ENCODE peak calls at places on chromosomes 2 and 18, in seven cellular contexts. V, S, T, E, Q, K and W are unnamed samples. For H3K9me3, the result is how much of the 10 kb centered on the place peaks cover.

GRCh38 chr2:218691234-218691633 is 19.3 kb downstream of the STK36 start:
- DNase-seq in S (no peak), E (no peak), T (no peak), K (no peak), V (no peak), Q (no peak), W (no peak)

GRCh38 chr18:78769502-78770113 is 210.0 kb upstream of the SALL3 start:
- DNase-seq in S (no peak), K (peak), V (no peak), T (no peak), Q (no peak), E (no peak), W (no peak)

GRCh38 chr18:3726241-3726951 is 276.4 kb downstream of the TGIF1 start:
- DNase-seq in V (no peak), S (no peak), T (no peak), E (no peak), K (no peak), Q (no peak), W (no peak)

GRCh38 chr18:23487738-23488625 is 15.3 kb upstream of the RMC1 start:
- DNase-seq in S (no peak), Q (no peak), K (peak), T (peak), E (no peak), V (peak), W (peak)

GRCh38 chr2:74457549-74458131 is 598 bp upstream of the WBP1 start:
- DNase-seq in E (no peak), K (peak), S (peak), Q (peak), V (peak), T (peak), W (peak)

GRCh38 chr2:166765141-166765540 is 123.1 kb upstream of the XIRP2 start:
- DNase-seq in T (no peak), K (no peak), Q (no peak), E (no peak), V (no peak), S (peak), W (no peak)

GRCh38 chr2:17573085-17573805 is 32.7 kb downstream of the VSNL1 start:
- DNase-seq in S (peak), Q (no peak), T (no peak), K (no peak), E (no peak), V (peak), W (no peak)

GRCh38 chr2:30649828-30650227 is 157.4 kb downstream of the CAPN13 start:
- DNase-seq in Q (no peak), T (no peak), S (no peak), V (no peak), K (no peak), E (no peak), W (no peak)

GRCh38 chr2:180075763-180076362 is 68.8 kb upstream of the CWC22 start:
- DNase-seq in S (no peak), V (no peak), K (no peak), E (no peak), T (no peak), Q (no peak), W (peak)

GRCh38 chr2:222024934-222025890 is 273.6 kb downstream of the PAX3 start:
- DNase-seq in T (no peak), V (peak), S (peak), E (no peak), K (no peak), Q (no peak), W (no peak)

GRCh38 chr2:9497017-9497416 is 22.7 kb downstream of the IAH1 start:
- DNase-seq in T (no peak), V (no peak), S (no peak), Q (no peak), K (no peak), E (no peak), W (no peak)

GRCh38 chr2:16729335-16729734 is 63.7 kb upstream of the CYRIA start:
- DNase-seq in V (no peak), E (no peak), Q (no peak), T (no peak), S (no peak), K (no peak), W (no peak)

GRCh38 chr2:12486205-12487118 is 230.3 kb upstream of the TRIB2 start:
- DNase-seq in T (no peak), E (no peak), S (no peak), Q (no peak), V (no peak), K (no peak), W (no peak)

GRCh38 chr2:37377187-37377532 is 32.7 kb downstream of the QPCT start:
- DNase-seq in V (peak), T (no peak), Q (no peak), E (no peak), K (no peak), S (peak), W (no peak)

GRCh38 chr2:201136889-201137321 is 20.9 kb downstream of the CFLAR start:
- DNase-seq in S (no peak), T (no peak), E (no peak), Q (no peak), K (no peak), V (no peak), W (no peak)

GRCh38 chr18:50886914-50887313 is 8.0 kb downstream of the ME2 start:
- DNase-seq in E (no peak), V (no peak), Q (no peak), T (no peak), K (no peak), S (no peak), W (no peak)

GRCh38 chr2:234427081-234428058 is 69.5 kb downstream of the ARL4C start:
- DNase-seq in K (no peak), S (peak), Q (no peak), V (peak), E (no peak), T (no peak), W (no peak)

GRCh38 chr2:1780693-1781092 is 36.4 kb upstream of the PXDN start:
- DNase-seq in Q (no peak), E (no peak), V (no peak), S (no peak), K (peak), T (peak), W (no peak)

GRCh38 chr2:16773080-16773713 is 107.6 kb upstream of the CYRIA start:
- DNase-seq in K (peak), Q (peak), T (no peak), E (peak), S (peak), V (peak), W (no peak)

GRCh38 chr18:74213429-74213828 is 65.1 kb downstream of the TIMM21 start:
- DNase-seq in K (no peak), Q (no peak), V (no peak), E (no peak), T (no peak), S (no peak), W (no peak)

GRCh38 chr18:29838556-29838955 is 1204.0 kb downstream of the DSC3 start:
- DNase-seq in S (no peak), T (no peak), Q (no peak), V (no peak), K (no peak), E (no peak), W (no peak)

GRCh38 chr18:36294031-36294430 is 3.5 kb upstream of the FHOD3 start:
- DNase-seq in Q (no peak), E (no peak), S (no peak), T (no peak), V (no peak), K (no peak), W (no peak)

GRCh38 chr2:47653909-47654789 is 128.8 kb upstream of the MSH6 start:
- DNase-seq in T (no peak), V (peak), E (no peak), S (no peak), K (no peak), Q (no peak), W (no peak)

GRCh38 chr2:160257015-160257741 is 57.1 kb upstream of the ITGB6 start:
- DNase-seq in E (no peak), K (no peak), V (no peak), T (no peak), Q (no peak), S (no peak), W (no peak)

GRCh38 chr2:231359484-231359883 is 36.0 kb upstream of the B3GNT7 start:
- DNase-seq in T (peak), Q (no peak), S (no peak), V (no peak), E (no peak), K (no peak), W (no peak)

GRCh38 chr2:39494784-39495251 is 57.7 kb upstream of the MAP4K3 start:
- DNase-seq in T (no peak), V (peak), K (no peak), Q (peak), E (no peak), S (peak), W (peak)

GRCh38 chr2:95310211-95310610 is 13.1 kb downstream of the KCNIP3 start:
- DNase-seq in T (no peak), K (no peak), S (no peak), E (no peak), Q (no peak), V (no peak), W (no peak)

GRCh38 chr2:95312543-95313205 is 15.5 kb downstream of the KCNIP3 start:
- DNase-seq in K (no peak), V (no peak), S (no peak), E (no peak), T (no peak), Q (no peak), W (peak)

GRCh38 chr2:95310651-95311050 is 13.5 kb downstream of the KCNIP3 start:
- DNase-seq in E (no peak), T (no peak), S (no peak), K (no peak), Q (no peak), V (no peak), W (no peak)

GRCh38 chr2:95313296-95314265 is 16.4 kb downstream of the KCNIP3 start:
- DNase-seq in Q (no peak), T (no peak), K (no peak), S (no peak), E (no peak), V (no peak), W (peak)

GRCh38 chr2:95311821-95312542 is 14.8 kb downstream of the KCNIP3 start:
- DNase-seq in V (no peak), K (no peak), Q (no peak), T (no peak), S (no peak), E (no peak), W (peak)
- H3K9me3 ChIP-seq in V (under half), K (under half), Q (under half), T (under half), S (under half), E (under half), W (under half)

GRCh38 chr2:216516730-216517350 is 18.2 kb downstream of the RPL37A start:
- DNase-seq in K (no peak), T (no peak), E (no peak), V (peak), Q (no peak), S (peak), W (no peak)

GRCh38 chr2:216522892-216523502 is 24.4 kb downstream of the RPL37A start:
- DNase-seq in Q (no peak), E (no peak), K (no peak), V (no peak), S (no peak), T (no peak), W (no peak)

GRCh38 chr2:216520156-216520555 is 21.5 kb downstream of the RPL37A start:
- DNase-seq in V (peak), S (no peak), T (no peak), Q (no peak), E (no peak), K (no peak), W (no peak)

GRCh38 chr2:216519154-216519762 is 20.6 kb downstream of the RPL37A start:
- DNase-seq in T (no peak), S (peak), V (peak), Q (peak), K (peak), E (no peak), W (no peak)

DNA sequence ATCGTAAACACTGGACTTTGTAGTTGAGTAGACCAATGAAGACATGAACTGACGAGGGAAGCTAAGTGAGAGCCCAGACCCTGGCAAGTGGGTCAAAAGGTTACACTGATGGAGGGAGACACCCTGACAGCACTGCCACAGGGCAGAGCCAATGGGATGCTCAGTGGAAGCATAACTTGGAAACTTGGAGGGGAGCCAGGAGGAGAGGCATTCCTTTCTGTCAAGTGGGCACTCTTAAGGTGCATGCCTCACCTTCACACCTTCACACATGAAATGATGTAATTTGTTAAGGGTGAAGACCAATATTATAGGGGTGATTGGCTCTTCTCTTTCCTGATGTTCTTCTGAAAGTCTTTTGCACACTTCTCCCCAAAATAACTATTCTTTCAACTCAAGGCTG is 18.8 kb downstream of the RPL37A start:
- DNase-seq in T (no peak), Q (no peak), E (no peak), K (no peak), V (no peak), S (no peak), W (no peak)
- H3K9me3 ChIP-seq in T (under half), Q (under half), E (under half), K (under half), V (under half), S (under half), W (under half)

DNA sequence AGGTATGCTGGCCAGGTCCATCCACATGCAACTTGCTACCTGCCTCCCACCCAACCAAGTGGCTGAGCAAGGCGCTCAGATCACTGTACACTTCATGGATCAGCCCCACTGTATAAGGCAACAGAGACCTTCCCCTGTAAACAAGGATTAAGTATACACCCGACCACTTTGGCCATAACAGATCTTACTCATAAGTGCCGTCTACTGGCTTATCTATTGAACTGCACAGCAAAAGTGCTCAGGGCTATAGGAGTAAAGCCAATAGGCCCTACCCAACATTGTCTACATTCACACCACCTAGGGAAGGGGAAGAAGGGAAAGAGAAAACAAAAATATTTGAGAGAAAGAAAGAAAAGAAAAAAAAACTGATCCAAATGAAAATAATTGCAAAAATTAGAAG is 663.9 kb upstream of the LRRTM1 start:
- DNase-seq in E (no peak), Q (no peak), K (no peak), T (no peak), V (no peak), S (no peak), W (no peak)
- H3K9me3 ChIP-seq in E (under half), Q (half or more), K (under half), T (under half), V (under half), S (half or more), W (half or more)

DNA sequence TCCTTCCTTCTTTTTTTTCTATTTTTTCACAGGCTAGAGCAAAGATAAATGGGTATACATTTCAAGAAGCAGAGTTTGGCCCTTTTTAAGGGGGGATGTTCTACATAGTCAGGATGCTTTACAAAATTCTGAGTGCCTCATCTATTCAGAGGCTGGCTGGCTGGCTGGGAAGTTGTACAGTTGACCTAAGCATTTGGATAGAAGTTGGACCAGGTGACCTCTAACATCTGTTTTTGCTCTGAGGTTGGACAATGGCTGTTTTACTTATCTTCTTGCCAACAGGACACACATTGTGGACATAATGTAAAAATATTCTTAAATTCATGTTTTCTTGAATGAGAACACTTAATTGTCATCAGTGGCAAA is 205.4 kb downstream of the PTPRM start:
- DNase-seq in T (no peak), V (no peak), Q (no peak), E (no peak), S (no peak), K (no peak), W (no peak)
- H3K9me3 ChIP-seq in T (under half), V (under half), Q (under half), E (under half), S (under half), K (under half), W (under half)

GRCh38 chr18:9814431-9814830 is 71.3 kb upstream of the TXNDC2 start:
- DNase-seq in E (no peak), Q (no peak), S (no peak), K (no peak), T (no peak), V (peak), W (no peak)

GRCh38 chr18:9820719-9821118 is 65.1 kb upstream of the TXNDC2 start:
- DNase-seq in V (no peak), S (no peak), T (no peak), Q (no peak), E (no peak), K (no peak), W (no peak)

GRCh38 chr18:9818423-9818734 is 67.4 kb upstream of the TXNDC2 start:
- DNase-seq in Q (no peak), T (no peak), S (no peak), V (no peak), K (no peak), E (no peak), W (no peak)

GRCh38 chr18:9817286-9817685 is 68.5 kb upstream of the TXNDC2 start:
- DNase-seq in Q (no peak), E (no peak), V (no peak), T (no peak), K (no peak), S (no peak), W (no peak)

DNA sequence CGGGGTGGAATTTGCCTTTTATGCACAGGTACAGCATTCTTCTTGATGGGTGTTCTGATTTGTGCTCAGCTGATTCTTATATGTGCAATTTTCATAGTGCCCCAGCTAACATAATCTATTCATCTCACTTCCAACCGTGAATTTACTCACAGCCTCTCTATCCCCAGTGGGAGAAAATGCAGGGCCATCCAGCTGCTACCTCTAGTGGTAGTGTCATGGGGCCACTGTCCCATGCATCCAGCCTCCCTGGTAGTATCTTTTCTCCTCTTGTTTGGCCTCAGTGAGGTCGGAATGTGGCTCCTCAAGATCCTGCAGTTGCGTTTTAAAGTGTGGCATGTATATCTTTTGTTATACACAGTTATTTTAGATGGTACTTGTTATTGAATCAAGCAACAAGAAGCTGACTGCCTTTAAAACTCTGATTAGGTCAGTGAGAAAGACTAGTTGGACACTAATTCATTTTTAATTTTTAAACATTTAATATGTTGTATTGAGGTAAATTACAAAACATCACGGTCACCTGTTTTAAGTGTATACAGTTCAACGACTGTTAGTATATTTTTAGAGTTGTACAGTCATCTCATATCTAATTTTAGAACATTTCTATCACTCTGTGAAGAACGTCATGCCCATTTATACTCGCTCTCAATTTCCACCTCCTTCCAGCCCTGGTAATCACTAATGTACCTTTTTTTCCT is 67.9 kb upstream of the TXNDC2 start:
- DNase-seq in Q (no peak), K (no peak), V (no peak), E (no peak), T (no peak), S (no peak), W (no peak)
- H3K9me3 ChIP-seq in Q (under half), K (under half), V (under half), E (under half), T (under half), S (under half), W (under half)